ENCODE peak calls at places on chromosomes 13 and 19, in seven cellular contexts. L is foreskin keratinocyte, R is psoas muscle, O is tibial artery, X is stomach, F is body of pancreas, Z is lower lobe of right lung. S is an unnamed sample. For H3K4me1, the result is how much of the 10 kb centered on the place peaks cover.

GRCh38 chr19:3450796-3451411 is 29.4 kb downstream of the SMIM24 start:
- DNase-seq in L (peak), R (peak), O (peak), X (peak), F (peak), Z (peak), S (peak)

GRCh38 chr19:43525836-43526771 is 897 bp downstream of the ETHE1 start:
- DNase-seq in L (peak), R (no peak), O (peak), X (peak), F (peak), Z (peak), S (no peak)

GRCh38 chr19:35716985-35717664 is 678 bp upstream of the KMT2B start:
- DNase-seq in L (peak), R (peak), O (peak), X (peak), F (peak), Z (peak), S (peak)

GRCh38 chr19:5805465-5806132 is 732 bp downstream of the NRTN start:
- DNase-seq in L (peak), R (no peak), O (no peak), X (peak), F (peak), Z (peak), S (no peak)

GRCh38 chr13:105721056-105721455 is 814.4 kb downstream of the EFNB2 start:
- DNase-seq in L (no peak), R (no peak), O (no peak), X (no peak), F (no peak), Z (no peak), S (no peak)

GRCh38 chr13:109642358-109642757 is 144.0 kb downstream of the IRS2 start:
- DNase-seq in L (no peak), R (no peak), O (no peak), X (no peak), F (no peak), Z (no peak), S (no peak)

GRCh38 chr19:32206065-32206464 is 139.3 kb upstream of the ZNF507 start:
- DNase-seq in L (no peak), R (no peak), O (no peak), X (no peak), F (no peak), Z (no peak), S (no peak)

GRCh38 chr19:6042776-6043726 is 65.1 kb upstream of the RANBP3 start:
- DNase-seq in L (no peak), R (no peak), O (no peak), X (no peak), F (no peak), Z (no peak), S (no peak)

GRCh38 chr19:1291761-1292418 is 6.2 kb downstream of the EFNA2 start:
- DNase-seq in L (no peak), R (no peak), O (no peak), X (no peak), F (no peak), Z (no peak), S (no peak)

GRCh38 chr13:107348931-107349330 is 781.0 kb upstream of the ARGLU1 start:
- DNase-seq in L (no peak), R (no peak), O (no peak), X (no peak), F (no peak), Z (no peak), S (no peak)

GRCh38 chr13:95156208-95156607 is 145.0 kb downstream of the ABCC4 start:
- DNase-seq in L (peak), R (no peak), O (no peak), X (no peak), F (no peak), Z (no peak), S (no peak)

GRCh38 chr19:42277821-42278809 is 9.1 kb downstream of the CIC start:
- DNase-seq in L (peak), R (no peak), O (no peak), X (no peak), F (no peak), Z (no peak), S (peak)

GRCh38 chr13:23741879-23742510 is 147.2 kb downstream of the MIPEP start:
- DNase-seq in L (no peak), R (no peak), O (no peak), X (no peak), F (no peak), Z (no peak), S (no peak)

GRCh38 chr19:33199441-33200265 is 5.5 kb downstream of the LRP3 start:
- DNase-seq in L (no peak), R (no peak), O (no peak), X (no peak), F (no peak), Z (no peak), S (no peak)

GRCh38 chr13:106617561-106617960 is 49.6 kb upstream of the ARGLU1 start:
- DNase-seq in L (peak), R (no peak), O (no peak), X (no peak), F (no peak), Z (no peak), S (no peak)

GRCh38 chr19:3368848-3369336 is 2.5 kb downstream of the NFIC start:
- DNase-seq in L (peak), R (no peak), O (no peak), X (no peak), F (no peak), Z (no peak), S (no peak)

GRCh38 chr19:40217027-40217810 is 965 bp downstream of the TTC9B start:
- DNase-seq in L (peak), R (peak), O (no peak), X (peak), F (peak), Z (peak), S (no peak)

GRCh38 chr13:29923554-29924481 is 73.4 kb upstream of the UBL3 start:
- DNase-seq in L (peak), R (peak), O (peak), X (peak), F (peak), Z (peak), S (peak)

GRCh38 chr19:16441661-16442071 is 30.1 kb downstream of the EPS15L1 start:
- DNase-seq in L (no peak), R (no peak), O (no peak), X (no peak), F (no peak), Z (no peak), S (no peak)

GRCh38 chr13:114282143-114282685 is 813 bp downstream of the UPF3A start:
- DNase-seq in L (peak), R (peak), O (peak), X (peak), F (peak), Z (peak), S (no peak)

GRCh38 chr19:46206176-46206575 is 23.4 kb upstream of the IGFL1 start:
- DNase-seq in L (peak), R (peak), O (no peak), X (no peak), F (no peak), Z (no peak), S (peak)

GRCh38 chr19:44753932-44754742 is 5.6 kb downstream of the BCL3 start:
- DNase-seq in L (peak), R (peak), O (peak), X (peak), F (peak), Z (peak), S (peak)

GRCh38 chr19:51743405-51743804 is 8.3 kb downstream of the FPR1 start:
- DNase-seq in L (no peak), R (no peak), O (no peak), X (no peak), F (no peak), Z (no peak), S (no peak)

GRCh38 chr19:9885077-9885552 is 50.0 kb downstream of the PIN1 start:
- DNase-seq in L (no peak), R (peak), O (no peak), X (no peak), F (peak), Z (no peak), S (no peak)

GRCh38 chr13:39603424-39603947 is 493 bp upstream of the LHFPL6 start:
- DNase-seq in L (peak), R (no peak), O (no peak), X (no peak), F (peak), Z (no peak), S (no peak)

GRCh38 chr13:110907951-110908898 is 6.6 kb downstream of the ANKRD10 start:
- DNase-seq in L (peak), R (no peak), O (no peak), X (peak), F (peak), Z (no peak), S (peak)

GRCh38 chr13:110912651-110913051 is 2.2 kb downstream of the ANKRD10 start:
- DNase-seq in L (peak), R (peak), O (no peak), X (no peak), F (peak), Z (no peak), S (no peak)

GRCh38 chr13:110911880-110912279 is 3.0 kb downstream of the ANKRD10 start:
- DNase-seq in L (peak), R (no peak), O (no peak), X (no peak), F (no peak), Z (no peak), S (no peak)

GRCh38 chr13:110907301-110907700 is 7.6 kb downstream of the ANKRD10 start:
- DNase-seq in L (no peak), R (no peak), O (no peak), X (no peak), F (no peak), Z (no peak), S (no peak)

GRCh38 chr13:110910013-110910890 is 4.6 kb downstream of the ANKRD10 start:
- DNase-seq in L (no peak), R (no peak), O (no peak), X (no peak), F (peak), Z (no peak), S (no peak)
- H3K4me1 ChIP-seq in L (under half), R (half or more), O (under half), X (half or more), F (half or more), Z (half or more), S (under half)

GRCh38 chr19:48958006-48958405 is 3.3 kb downstream of the BAX start:
- DNase-seq in L (no peak), R (no peak), O (no peak), X (no peak), F (no peak), Z (no peak), S (no peak)

GRCh38 chr19:48954011-48954594 is 572 bp upstream of the BAX start:
- DNase-seq in L (no peak), R (no peak), O (no peak), X (no peak), F (peak), Z (no peak), S (no peak)

GRCh38 chr19:48955308-48955958 is 758 bp downstream of the BAX start:
- DNase-seq in L (no peak), R (no peak), O (no peak), X (no peak), F (no peak), Z (no peak), S (no peak)

GRCh38 chr19:48950830-48951519 is 3.7 kb upstream of the BAX start:
- DNase-seq in L (no peak), R (no peak), O (no peak), X (no peak), F (no peak), Z (no peak), S (no peak)

GRCh38 chr19:48954595-48955307 is at the start of gene BAX:
- DNase-seq in L (peak), R (peak), O (peak), X (peak), F (peak), Z (peak), S (peak)
- TF ChIP-seq CTCF in L (peak), R (no peak), O (peak), X (no peak), F (no peak), Z (no peak), S (no peak)

DNA sequence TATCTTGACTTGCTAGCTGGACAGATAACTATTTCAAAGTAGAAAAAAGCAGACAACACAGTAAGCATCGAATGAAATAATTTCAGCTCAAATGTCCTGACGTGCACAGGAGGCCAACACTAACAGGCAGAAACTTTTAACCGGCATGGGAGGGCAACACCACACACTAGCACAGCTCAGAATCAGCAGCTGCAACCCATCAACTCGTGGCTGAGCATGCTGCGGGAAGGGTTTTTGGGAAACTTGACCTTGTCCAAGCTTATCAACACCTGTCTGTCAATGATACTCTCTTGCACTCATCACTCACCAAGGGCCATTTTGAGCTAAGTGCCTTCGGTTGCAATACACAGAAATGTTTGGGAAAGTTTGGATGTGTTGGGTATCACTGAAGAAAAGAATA is 483.8 kb downstream of the TSHZ3 start:
- DNase-seq in L (no peak), R (no peak), O (no peak), X (no peak), F (no peak), Z (no peak), S (no peak)
- H3K27ac ChIP-seq in L (no peak), R (no peak), O (no peak), X (no peak), F (no peak), Z (no peak), S (no peak)

GRCh38 chr13:99666146-99666805 is 165.0 kb downstream of the TM9SF2 start:
- DNase-seq in L (no peak), R (no peak), O (no peak), X (no peak), F (no peak), Z (no peak), S (no peak)
- H3K4me1 ChIP-seq in L (under half), R (under half), O (under half), X (under half), F (under half), Z (under half), S (under half)

GRCh38 chr13:41199061-41199460 is 4.7 kb upstream of the KBTBD7 start:
- DNase-seq in L (no peak), R (no peak), O (no peak), X (no peak), F (no peak), Z (no peak), S (no peak)

GRCh38 chr13:41199526-41199925 is 5.2 kb upstream of the KBTBD7 start:
- DNase-seq in L (no peak), R (no peak), O (no peak), X (no peak), F (no peak), Z (no peak), S (no peak)

GRCh38 chr13:41193919-41194824 is at the start of gene KBTBD7:
- DNase-seq in L (peak), R (peak), O (peak), X (peak), F (peak), Z (peak), S (peak)

GRCh38 chr13:41196011-41196410 is 1.6 kb upstream of the KBTBD7 start:
- DNase-seq in L (no peak), R (no peak), O (no peak), X (no peak), F (no peak), Z (no peak), S (no peak)

DNA sequence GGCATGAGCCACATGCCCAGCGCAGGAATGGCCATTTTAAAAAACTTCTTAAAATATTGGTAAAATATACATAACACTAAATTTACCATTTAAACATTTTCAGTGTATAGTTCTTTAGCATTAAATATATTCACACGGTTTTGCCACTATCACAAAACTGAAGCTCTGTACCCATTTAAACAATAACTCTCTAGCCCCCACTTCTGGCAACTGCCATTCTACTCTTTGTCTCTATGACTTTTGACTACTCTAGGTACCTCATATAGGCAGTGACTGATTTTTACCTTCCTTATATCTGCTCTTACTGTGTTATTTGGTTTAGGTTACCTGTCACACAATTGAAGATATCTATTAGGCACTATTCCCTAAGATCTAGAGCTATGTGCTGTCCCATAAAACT is 2.3 kb upstream of the KBTBD7 start:
- DNase-seq in L (no peak), R (no peak), O (no peak), X (no peak), F (no peak), Z (no peak), S (no peak)
- TF ChIP-seq CTCF in L (peak), R (no peak), O (no peak), X (no peak), F (no peak), Z (no peak), S (peak)

GRCh38 chr19:17948967-17949930 is 16.4 kb downstream of the CCDC124 start:
- DNase-seq in L (no peak), R (no peak), O (no peak), X (no peak), F (no peak), Z (no peak), S (no peak)

GRCh38 chr19:17951151-17952040 is 15.5 kb upstream of the KCNN1 start:
- DNase-seq in L (no peak), R (no peak), O (no peak), X (no peak), F (no peak), Z (no peak), S (no peak)

GRCh38 chr19:17948474-17948966 is 15.7 kb downstream of the CCDC124 start:
- DNase-seq in L (no peak), R (no peak), O (no peak), X (no peak), F (no peak), Z (no peak), S (no peak)

GRCh38 chr19:17950310-17951150 is 16.4 kb upstream of the KCNN1 start:
- DNase-seq in L (no peak), R (no peak), O (no peak), X (no peak), F (no peak), Z (no peak), S (no peak)

DNA sequence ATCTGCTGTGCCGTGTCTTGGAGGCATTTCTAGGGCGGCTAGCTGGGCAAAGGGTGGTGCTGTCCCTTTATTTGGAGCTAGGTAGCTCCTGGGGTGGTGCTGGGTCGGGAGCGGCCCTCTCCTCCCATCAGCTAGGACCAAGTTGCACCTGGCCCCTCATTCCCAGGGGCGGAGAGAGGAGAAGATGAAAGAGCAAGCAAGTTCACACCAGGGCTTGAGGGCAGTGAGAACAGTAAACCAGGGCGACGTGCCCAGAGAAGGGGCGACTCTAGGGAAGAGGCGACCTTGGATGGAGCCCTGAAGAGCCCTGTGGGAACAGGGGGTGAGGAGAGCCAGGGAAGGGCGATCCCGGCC is 17.0 kb upstream of the KCNN1 start:
- DNase-seq in L (no peak), R (no peak), O (no peak), X (no peak), F (no peak), Z (no peak), S (no peak)
- H3K27ac ChIP-seq in L (no peak), R (no peak), O (no peak), X (no peak), F (no peak), Z (no peak), S (no peak)

DNA sequence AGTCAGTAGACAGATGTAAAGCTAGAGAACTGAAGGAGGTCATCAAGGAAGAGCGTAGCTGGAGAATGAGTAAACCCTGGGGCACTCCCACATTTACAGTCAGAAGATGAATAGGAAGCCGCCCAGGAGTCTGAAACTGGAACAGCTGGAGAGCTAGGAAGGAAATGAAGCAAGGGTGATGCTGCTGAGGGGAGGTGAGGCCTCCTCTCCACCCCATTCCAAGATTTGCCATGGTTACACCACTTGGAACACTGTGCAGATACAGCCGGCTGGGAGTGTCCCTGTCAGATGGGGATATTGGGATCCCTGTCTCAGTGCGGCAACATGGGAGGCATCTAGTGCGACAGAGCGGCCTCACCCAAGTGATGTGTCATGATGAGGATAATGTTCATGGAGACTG is 51.8 kb upstream of the GPI start:
- DNase-seq in L (peak), R (no peak), O (no peak), X (no peak), F (no peak), Z (no peak), S (no peak)
- H3K4me1 ChIP-seq in L (under half), R (under half), O (under half), X (under half), F (under half), Z (under half), S (under half)

GRCh38 chr19:4578552-4579248 is 19.2 kb upstream of the SEMA6B start:
- DNase-seq in L (no peak), R (no peak), O (no peak), X (no peak), F (no peak), Z (no peak), S (no peak)

GRCh38 chr19:4575978-4576933 is 16.8 kb upstream of the SEMA6B start:
- DNase-seq in L (no peak), R (peak), O (peak), X (peak), F (peak), Z (no peak), S (no peak)

GRCh38 chr19:4579389-4579788 is 19.9 kb upstream of the SEMA6B start:
- DNase-seq in L (no peak), R (no peak), O (no peak), X (no peak), F (no peak), Z (no peak), S (no peak)

GRCh38 chr19:4575267-4575793 is 15.8 kb upstream of the SEMA6B start:
- DNase-seq in L (peak), R (peak), O (peak), X (no peak), F (peak), Z (no peak), S (no peak)

GRCh38 chr19:4577020-4577782 is 17.7 kb upstream of the SEMA6B start:
- DNase-seq in L (no peak), R (no peak), O (no peak), X (no peak), F (no peak), Z (no peak), S (no peak)
- TF ChIP-seq CTCF in L (no peak), R (no peak), O (no peak), X (no peak), F (no peak), Z (no peak), S (no peak)

GRCh38 chr13:73325351-73326214 is 266.8 kb downstream of the KLF5 start:
- DNase-seq in L (peak), R (no peak), O (no peak), X (no peak), F (peak), Z (no peak), S (no peak)
- H3K27ac ChIP-seq in L (peak), R (no peak), O (no peak), X (no peak), F (no peak), Z (no peak), S (peak)

GRCh38 chr13:51803018-51803417 is 945 bp downstream of the DHRS12 start:
- DNase-seq in L (no peak), R (no peak), O (no peak), X (no peak), F (no peak), Z (no peak), S (no peak)

GRCh38 chr13:51804295-51805172 is 571 bp upstream of the DHRS12 start:
- DNase-seq in L (no peak), R (no peak), O (peak), X (peak), F (no peak), Z (no peak), S (no peak)

GRCh38 chr13:51805313-51805712 is 1.4 kb upstream of the DHRS12 start:
- DNase-seq in L (no peak), R (no peak), O (no peak), X (no peak), F (no peak), Z (no peak), S (no peak)

GRCh38 chr13:51802601-51803000 is 1.4 kb downstream of the DHRS12 start:
- DNase-seq in L (no peak), R (no peak), O (no peak), X (no peak), F (no peak), Z (no peak), S (no peak)

GRCh38 chr13:51803422-51804294 is at the start of gene DHRS12:
- DNase-seq in L (peak), R (peak), O (peak), X (peak), F (peak), Z (peak), S (no peak)
- H3K4me1 ChIP-seq in L (under half), R (under half), O (under half), X (half or more), F (half or more), Z (under half), S (under half)